ENCODE peak calls at places on chromosomes 16 and 17, in nine cellular contexts. One of them, this sample, is unnamed.

GRCh38 chr17:78168906-78169793 is 769 bp downstream of the SYNGR2 start:
- DNase-seq in DMS53: peak
- DNase-seq in Ammon's horn: peak
- DNase-seq in stimulated activated naive CD8-positive, alpha-beta T cell treated with anti-CD3 and anti-CD28 coated beads, Interleukin-15, amount 100 ng/mL, for 72 hours: peak
- DNase-seq in BE2C: peak
- DNase-seq in glutamatergic neuron: no peak
- DNase-seq in CD8-positive, alpha-beta T cell: no peak
- DNase-seq in amniotic stem cell: peak
- DNase-seq in ureter: no peak
- DNase-seq in this sample: peak

GRCh38 chr17:54948380-54948779 is 20.1 kb downstream of the COX11 start:
- DNase-seq in DMS53: peak
- DNase-seq in Ammon's horn: no peak
- DNase-seq in stimulated activated naive CD8-positive, alpha-beta T cell treated with anti-CD3 and anti-CD28 coated beads, Interleukin-15, amount 100 ng/mL, for 72 hours: peak
- DNase-seq in BE2C: no peak
- DNase-seq in glutamatergic neuron: no peak
- DNase-seq in CD8-positive, alpha-beta T cell: no peak
- DNase-seq in amniotic stem cell: peak
- DNase-seq in ureter: no peak
- DNase-seq in this sample: no peak

GRCh38 chr16:54426550-54426843 is 139.9 kb upstream of the IRX3 start:
- DNase-seq in DMS53: no peak
- DNase-seq in Ammon's horn: no peak
- DNase-seq in stimulated activated naive CD8-positive, alpha-beta T cell treated with anti-CD3 and anti-CD28 coated beads, Interleukin-15, amount 100 ng/mL, for 72 hours: no peak
- DNase-seq in BE2C: no peak
- DNase-seq in glutamatergic neuron: no peak
- DNase-seq in CD8-positive, alpha-beta T cell: no peak
- DNase-seq in amniotic stem cell: no peak
- DNase-seq in ureter: no peak
- DNase-seq in this sample: no peak

GRCh38 chr17:78787444-78787843 is 5.4 kb upstream of the CYTH1 start:
- DNase-seq in DMS53: peak
- DNase-seq in Ammon's horn: no peak
- DNase-seq in stimulated activated naive CD8-positive, alpha-beta T cell treated with anti-CD3 and anti-CD28 coated beads, Interleukin-15, amount 100 ng/mL, for 72 hours: no peak
- DNase-seq in BE2C: no peak
- DNase-seq in glutamatergic neuron: no peak
- DNase-seq in CD8-positive, alpha-beta T cell: no peak
- DNase-seq in amniotic stem cell: no peak
- DNase-seq in ureter: no peak
- DNase-seq in this sample: no peak

GRCh38 chr16:1645914-1646525 is 32.1 kb upstream of the JPT2 start:
- DNase-seq in DMS53: peak
- DNase-seq in Ammon's horn: no peak
- DNase-seq in stimulated activated naive CD8-positive, alpha-beta T cell treated with anti-CD3 and anti-CD28 coated beads, Interleukin-15, amount 100 ng/mL, for 72 hours: peak
- DNase-seq in BE2C: no peak
- DNase-seq in glutamatergic neuron: no peak
- DNase-seq in CD8-positive, alpha-beta T cell: peak
- DNase-seq in amniotic stem cell: no peak
- DNase-seq in ureter: no peak
- DNase-seq in this sample: no peak

GRCh38 chr16:12170103-12171025 is 193.8 kb downstream of the SNX29 start:
- DNase-seq in DMS53: no peak
- DNase-seq in Ammon's horn: peak
- DNase-seq in stimulated activated naive CD8-positive, alpha-beta T cell treated with anti-CD3 and anti-CD28 coated beads, Interleukin-15, amount 100 ng/mL, for 72 hours: no peak
- DNase-seq in BE2C: no peak
- DNase-seq in glutamatergic neuron: no peak
- DNase-seq in CD8-positive, alpha-beta T cell: no peak
- DNase-seq in amniotic stem cell: no peak
- DNase-seq in ureter: no peak
- DNase-seq in this sample: no peak

GRCh38 chr16:12347365-12347764 is 370.8 kb downstream of the SNX29 start:
- DNase-seq in DMS53: no peak
- DNase-seq in Ammon's horn: no peak
- DNase-seq in stimulated activated naive CD8-positive, alpha-beta T cell treated with anti-CD3 and anti-CD28 coated beads, Interleukin-15, amount 100 ng/mL, for 72 hours: no peak
- DNase-seq in BE2C: no peak
- DNase-seq in glutamatergic neuron: no peak
- DNase-seq in CD8-positive, alpha-beta T cell: no peak
- DNase-seq in amniotic stem cell: no peak
- DNase-seq in ureter: no peak
- DNase-seq in this sample: no peak

GRCh38 chr16:55401036-55401435 is 77.0 kb downstream of the IRX6 start:
- DNase-seq in DMS53: no peak
- DNase-seq in Ammon's horn: no peak
- DNase-seq in stimulated activated naive CD8-positive, alpha-beta T cell treated with anti-CD3 and anti-CD28 coated beads, Interleukin-15, amount 100 ng/mL, for 72 hours: no peak
- DNase-seq in BE2C: no peak
- DNase-seq in glutamatergic neuron: no peak
- DNase-seq in CD8-positive, alpha-beta T cell: no peak
- DNase-seq in amniotic stem cell: no peak
- DNase-seq in ureter: no peak
- DNase-seq in this sample: no peak

GRCh38 chr17:76735586-76736348 is 1.4 kb downstream of the SRSF2 start:
- DNase-seq in DMS53: peak
- DNase-seq in Ammon's horn: no peak
- DNase-seq in stimulated activated naive CD8-positive, alpha-beta T cell treated with anti-CD3 and anti-CD28 coated beads, Interleukin-15, amount 100 ng/mL, for 72 hours: no peak
- DNase-seq in BE2C: no peak
- DNase-seq in glutamatergic neuron: no peak
- DNase-seq in CD8-positive, alpha-beta T cell: no peak
- DNase-seq in amniotic stem cell: no peak
- DNase-seq in ureter: no peak
- DNase-seq in this sample: no peak

GRCh38 chr16:27434141-27435051 is 32.4 kb downstream of the IL21R start:
- DNase-seq in DMS53: no peak
- DNase-seq in Ammon's horn: no peak
- DNase-seq in stimulated activated naive CD8-positive, alpha-beta T cell treated with anti-CD3 and anti-CD28 coated beads, Interleukin-15, amount 100 ng/mL, for 72 hours: peak
- DNase-seq in BE2C: no peak
- DNase-seq in glutamatergic neuron: peak
- DNase-seq in CD8-positive, alpha-beta T cell: peak
- DNase-seq in amniotic stem cell: no peak
- DNase-seq in ureter: peak
- DNase-seq in this sample: no peak

GRCh38 chr16:89094252-89094901 is 725 bp downstream of the ACSF3 start:
- DNase-seq in DMS53: peak
- DNase-seq in Ammon's horn: no peak
- DNase-seq in stimulated activated naive CD8-positive, alpha-beta T cell treated with anti-CD3 and anti-CD28 coated beads, Interleukin-15, amount 100 ng/mL, for 72 hours: no peak
- DNase-seq in BE2C: no peak
- DNase-seq in glutamatergic neuron: no peak
- DNase-seq in CD8-positive, alpha-beta T cell: peak
- DNase-seq in amniotic stem cell: no peak
- DNase-seq in ureter: no peak
- DNase-seq in this sample: no peak